ENCODE peak calls at places on chromosomes 4 and X, in eight cellular contexts. V is fibroblast of lung, L is prostate gland, Z is neural crest cell, Y is choroid plexus epithelial cell, O is BJ, C is IMR-90, K is Caco-2. J is an unnamed sample.

GRCh38 chr4:112284166-112284565 is 1.5 kb downstream of the TIFA start:
- DNase-seq in V (peak; percentile 3), L (no peak), Z (no peak), Y (peak; percentile 32), O (no peak), C (peak; percentile 8), K (no peak), J (peak; percentile 24)

GRCh38 chr4:114036864-114037263 is 57.4 kb upstream of the ARSJ start:
- DNase-seq in V (no peak), L (no peak), Z (no peak), Y (no peak), O (no peak), C (no peak), K (no peak), J (no peak)

GRCh38 chr4:52997132-52997416 is 135.0 kb downstream of the RASL11B start:
- DNase-seq in V (peak; percentile 53), L (no peak), Z (no peak), Y (peak; percentile 42), O (no peak), C (no peak), K (no peak), J (no peak)

GRCh38 chrX:101485212-101486064 is at the start of gene ARMCX4:
- DNase-seq in V (peak; percentile 74), L (peak; percentile 42), Z (peak; percentile 60), Y (peak; percentile 60), O (no peak), C (peak; percentile 62), K (no peak), J (no peak)

GRCh38 chr4:168440442-168441264 is 39.6 kb downstream of the DDX60L start:
- DNase-seq in V (peak; percentile 80), L (no peak), Z (no peak), Y (peak; percentile 63), O (peak; percentile 16), C (peak; percentile 62), K (no peak), J (peak; percentile 25)

GRCh38 chr4:107252621-107253020 is 216.5 kb upstream of the DKK2 start:
- DNase-seq in V (peak; percentile 77), L (no peak), Z (no peak), Y (no peak), O (no peak), C (no peak), K (no peak), J (no peak)

GRCh38 chrX:138127314-138127713 is 561.4 kb downstream of the ZIC3 start:
- DNase-seq in V (peak; percentile 59), L (no peak), Z (no peak), Y (no peak), O (no peak), C (no peak), K (no peak), J (peak; percentile 64)

GRCh38 chrX:130330706-130331105 is 9.0 kb upstream of the SLC25A14 start:
- DNase-seq in V (peak; percentile 47), L (peak; percentile 19), Z (peak; percentile 22), Y (peak; percentile 54), O (no peak), C (peak; percentile 40), K (peak; percentile 78), J (peak; percentile 66)

GRCh38 chrX:17859609-17860178 is 1.4 kb downstream of the RAI2 start:
- DNase-seq in V (no peak), L (peak; percentile 8), Z (no peak), Y (no peak), O (no peak), C (no peak), K (no peak), J (no peak)

GRCh38 chrX:66200050-66200664 is 36.1 kb downstream of the HEPH start:
- DNase-seq in V (no peak), L (no peak), Z (no peak), Y (no peak), O (no peak), C (no peak), K (no peak), J (no peak)

GRCh38 chr4:181301735-181302380 is 941.3 kb upstream of the TENM3 start:
- DNase-seq in V (peak; percentile 18), L (peak; percentile 5), Z (no peak), Y (peak; percentile 47), O (no peak), C (peak; percentile 43), K (peak; percentile 47), J (peak; percentile 81)

DNA sequence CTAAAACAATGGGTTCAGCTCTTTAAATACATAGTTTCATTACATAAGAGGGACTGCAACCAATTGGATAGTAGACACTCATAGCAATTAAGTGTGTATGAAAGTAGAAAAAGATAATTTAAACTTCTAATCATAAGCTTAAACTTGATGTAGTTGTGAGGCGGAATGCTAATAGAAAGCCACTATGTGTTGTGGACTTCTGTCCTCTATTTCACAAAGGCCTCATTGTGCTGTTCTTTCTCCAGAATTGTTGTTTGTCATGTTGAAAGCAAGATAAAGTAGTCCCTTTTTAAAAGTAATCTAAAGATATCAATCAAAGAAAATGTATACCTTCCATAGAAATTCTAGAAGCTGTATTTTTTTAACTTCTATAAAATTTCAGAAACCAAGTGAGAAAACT is 329.4 kb downstream of the KLHL4 start:
- DNase-seq in V (no peak), L (no peak), Z (no peak), Y (no peak), O (no peak), C (no peak), K (no peak), J (no peak)
- TF ChIP-seq CTCF in V (no peak), L (no peak), Z (no peak), Y (no peak), O (no peak), C (no peak), K (no peak), J (no peak)

DNA sequence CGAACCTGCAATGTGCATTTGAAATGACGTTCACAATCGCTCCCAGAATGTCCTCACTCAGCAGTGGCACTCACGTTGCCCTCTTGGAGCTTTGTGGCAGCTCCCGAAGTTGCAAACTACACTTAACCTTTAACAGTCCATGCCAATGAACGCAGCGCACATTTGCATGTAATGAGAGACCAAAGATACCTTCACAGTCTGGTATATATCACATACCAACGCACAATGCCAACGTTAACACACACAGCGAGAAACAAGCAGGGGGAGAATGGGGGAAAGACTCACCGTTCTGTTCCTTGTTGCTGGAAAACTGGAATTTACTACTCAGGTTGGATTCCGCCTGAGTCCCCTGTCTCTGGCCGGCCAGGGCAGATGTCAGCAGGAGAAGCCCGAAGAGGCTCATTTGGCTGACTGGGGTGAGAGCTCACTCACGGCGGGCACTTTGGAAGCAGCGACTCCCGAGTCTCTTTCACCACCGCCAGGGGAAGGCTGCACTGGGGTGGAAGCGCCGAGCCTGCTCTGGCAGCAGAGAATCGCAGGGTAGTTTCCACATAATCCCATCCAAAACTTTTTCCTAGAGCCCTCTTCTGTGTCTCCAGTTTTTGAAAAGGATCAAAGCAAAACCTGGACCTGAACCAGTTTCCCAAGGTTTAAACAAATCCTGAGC is 965 bp downstream of the PDGFC start:
- DNase-seq in V (peak; percentile 57), L (peak; percentile 50), Z (peak; percentile 51), Y (peak; percentile 72), O (no peak), C (peak; percentile 62), K (peak; percentile 57), J (peak; percentile 83)
- TF ChIP-seq CTCF in V (peak; percentile 49), L (peak; percentile 52), Z (peak; percentile 66), Y (peak; percentile 77), O (peak; percentile 70), C (peak; percentile 54), K (peak; percentile 51), J (peak; percentile 34)

GRCh38 chr4:149896428-149896827 is 80.8 kb upstream of the IQCM start:
- DNase-seq in V (peak; percentile 53), L (no peak), Z (no peak), Y (peak; percentile 65), O (no peak), C (peak; percentile 55), K (no peak), J (peak; percentile 62)
- TF ChIP-seq CTCF in V (peak; percentile 79), L (no peak), Z (peak; percentile 58), Y (peak; percentile 78), O (peak; percentile 78), C (peak; percentile 74), K (peak; percentile 43), J (peak; percentile 81)

DNA sequence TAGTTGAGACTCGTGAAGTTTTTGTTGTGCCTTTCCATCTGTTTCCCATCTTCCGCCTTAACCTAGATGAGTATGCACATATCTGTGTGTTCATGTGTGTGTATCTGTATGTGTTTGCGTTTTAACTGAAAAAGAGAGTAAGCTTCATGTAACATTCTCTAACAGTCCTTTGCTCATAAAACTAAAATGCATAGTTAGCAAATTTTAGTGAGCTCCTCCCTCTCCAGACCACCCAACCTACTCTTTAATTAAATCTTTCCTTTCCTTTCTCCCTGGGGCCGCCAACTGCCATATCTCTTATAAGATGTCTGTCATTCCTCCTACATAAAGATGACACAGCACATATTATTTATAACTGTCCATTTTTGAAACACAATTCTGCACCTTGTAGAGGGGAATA is 222.8 kb upstream of the RASGEF1B start:
- DNase-seq in V (no peak), L (no peak), Z (no peak), Y (no peak), O (no peak), C (no peak), K (no peak), J (no peak)
- TF ChIP-seq CTCF in V (no peak), L (no peak), Z (no peak), Y (no peak), O (no peak), C (no peak), K (no peak), J (no peak)

GRCh38 chrX:109393859-109394258 is 88.0 kb downstream of the GUCY2F start:
- DNase-seq in V (no peak), L (no peak), Z (no peak), Y (no peak), O (no peak), C (no peak), K (peak; percentile 22), J (peak; percentile 33)
- TF ChIP-seq CTCF in V (no peak), L (no peak), Z (no peak), Y (no peak), O (no peak), C (no peak), K (no peak), J (no peak)

GRCh38 chr4:6427439-6428090 is 44.8 kb downstream of the PPP2R2C start:
- DNase-seq in V (no peak), L (no peak), Z (no peak), Y (no peak), O (no peak), C (no peak), K (no peak), J (no peak)
- TF ChIP-seq CTCF in V (no peak), L (no peak), Z (no peak), Y (no peak), O (no peak), C (no peak), K (no peak), J (no peak)

J was measured in MCF 10A.